ENCODE peak calls at places on chromosomes 5 and 9, in six cellular contexts. One of them, this sample, is unnamed.

GRCh38 chr5:93604119-93604963 is 21.3 kb downstream of the NR2F1 start:
- DNase-seq in SK-N-SH: peak; percentile 47
- DNase-seq in K562: no peak
- DNase-seq in HepG2: no peak
- DNase-seq in GM12878: no peak
- DNase-seq in H1: no peak
- DNase-seq in this sample: no peak

GRCh38 chr5:37886207-37886905 is 46.5 kb upstream of the GDNF start:
- DNase-seq in HepG2: no peak
- DNase-seq in GM12878: no peak
- DNase-seq in SK-N-SH: peak; percentile 8
- DNase-seq in H1: no peak
- DNase-seq in K562: no peak
- DNase-seq in this sample: no peak

GRCh38 chr5:17219006-17219422 is 1.6 kb downstream of the BASP1 start:
- DNase-seq in GM12878: no peak
- DNase-seq in HepG2: no peak
- DNase-seq in SK-N-SH: peak; percentile 76
- DNase-seq in H1: peak; percentile 79
- DNase-seq in K562: no peak
- DNase-seq in this sample: no peak

GRCh38 chr5:132674671-132675506 is 1.1 kb downstream of the IL4 start:
- DNase-seq in K562: no peak
- DNase-seq in GM12878: peak; percentile 93
- DNase-seq in HepG2: peak; percentile 24
- DNase-seq in H1: no peak
- DNase-seq in SK-N-SH: no peak
- DNase-seq in this sample: no peak

GRCh38 chr5:25119654-25120053 is 474.9 kb upstream of the CDH10 start:
- DNase-seq in K562: peak; percentile 10
- DNase-seq in SK-N-SH: peak; percentile 29
- DNase-seq in H1: no peak
- DNase-seq in HepG2: peak; percentile 1
- DNase-seq in GM12878: no peak
- DNase-seq in this sample: peak; percentile 0

GRCh38 chr5:133969654-133970324 is 1.4 kb upstream of the C5orf15 start:
- DNase-seq in H1: no peak
- DNase-seq in GM12878: peak; percentile 42
- DNase-seq in SK-N-SH: no peak
- DNase-seq in HepG2: peak; percentile 94
- DNase-seq in K562: peak; percentile 32
- DNase-seq in this sample: no peak

GRCh38 chr5:175059687-175060194 is 335.4 kb downstream of the MSX2 start:
- DNase-seq in H1: peak; percentile 86
- DNase-seq in SK-N-SH: peak; percentile 67
- DNase-seq in K562: no peak
- DNase-seq in HepG2: peak; percentile 24
- DNase-seq in GM12878: no peak
- DNase-seq in this sample: no peak

GRCh38 chr5:138466058-138466899 is 1.0 kb downstream of the EGR1 start:
- DNase-seq in H1: no peak
- DNase-seq in K562: no peak
- DNase-seq in HepG2: peak; percentile 84
- DNase-seq in SK-N-SH: peak; percentile 39
- DNase-seq in GM12878: no peak
- DNase-seq in this sample: no peak

GRCh38 chr5:102670224-102670836 is 84.8 kb upstream of the PAM start:
- DNase-seq in H1: peak; percentile 75
- DNase-seq in GM12878: no peak
- DNase-seq in SK-N-SH: peak; percentile 76
- DNase-seq in HepG2: peak; percentile 22
- DNase-seq in K562: peak; percentile 71
- DNase-seq in this sample: no peak

GRCh38 chr5:98510111-98510510 is 263.4 kb upstream of the RGMB start:
- DNase-seq in H1: no peak
- DNase-seq in HepG2: peak; percentile 0
- DNase-seq in GM12878: no peak
- DNase-seq in K562: no peak
- DNase-seq in SK-N-SH: no peak
- DNase-seq in this sample: no peak

GRCh38 chr5:124343451-124343867 is 403.0 kb downstream of the ZNF608 start:
- DNase-seq in H1: no peak
- DNase-seq in HepG2: no peak
- DNase-seq in SK-N-SH: no peak
- DNase-seq in K562: no peak
- DNase-seq in GM12878: no peak
- DNase-seq in this sample: no peak

GRCh38 chr5:124342586-124342985 is 403.9 kb downstream of the ZNF608 start:
- DNase-seq in HepG2: no peak
- DNase-seq in K562: no peak
- DNase-seq in GM12878: no peak
- DNase-seq in H1: no peak
- DNase-seq in SK-N-SH: no peak
- DNase-seq in this sample: no peak

GRCh38 chr5:124343021-124343420 is 403.4 kb downstream of the ZNF608 start:
- DNase-seq in K562: no peak
- DNase-seq in SK-N-SH: no peak
- DNase-seq in HepG2: no peak
- DNase-seq in GM12878: no peak
- DNase-seq in H1: no peak
- DNase-seq in this sample: no peak

GRCh38 chr5:124342027-124342471 is 404.4 kb downstream of the ZNF608 start:
- DNase-seq in K562: no peak
- DNase-seq in H1: no peak
- DNase-seq in SK-N-SH: no peak
- DNase-seq in HepG2: no peak
- DNase-seq in GM12878: no peak
- DNase-seq in this sample: no peak

DNA sequence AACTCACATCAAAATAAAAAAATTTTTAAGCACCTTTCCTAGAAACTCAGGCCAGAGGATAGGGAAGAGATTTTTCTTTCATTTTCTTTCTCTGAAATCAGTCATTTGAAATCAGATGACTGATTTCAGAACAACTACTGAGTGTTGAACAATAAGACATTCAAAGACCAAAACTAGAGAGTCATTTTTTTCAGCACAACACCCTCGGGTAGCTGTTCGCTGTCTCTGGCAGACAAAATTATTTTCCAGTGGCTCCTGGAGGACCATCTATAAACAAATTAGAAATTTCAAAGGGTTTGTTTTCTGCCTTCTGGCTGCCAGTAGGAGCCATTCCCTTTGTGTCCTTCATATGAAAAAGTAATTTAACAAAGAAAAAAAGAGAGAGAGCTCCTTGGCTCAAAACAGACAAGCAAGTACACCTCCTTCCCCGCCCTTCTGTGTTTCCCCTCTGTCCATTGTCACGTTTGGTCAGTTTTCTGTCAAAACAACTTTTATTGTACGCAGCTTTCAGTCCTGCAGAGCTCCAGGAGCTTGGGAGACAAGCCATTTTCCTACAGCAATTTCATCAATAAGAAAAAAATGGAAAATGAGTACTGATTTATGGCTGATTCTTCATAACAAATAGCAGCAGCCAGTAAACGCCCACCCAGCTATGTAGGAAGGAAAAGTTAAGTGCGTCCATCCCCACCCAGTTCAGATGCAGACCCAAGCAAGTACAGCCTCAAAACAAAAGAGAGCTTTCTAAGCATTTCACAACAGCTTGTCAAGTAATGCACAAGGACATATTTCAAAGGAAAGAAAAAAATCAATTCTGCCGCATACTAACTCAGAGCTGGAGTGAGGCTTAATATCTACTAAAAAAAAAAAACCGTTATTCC is 405.1 kb downstream of the ZNF608 start:
- DNase-seq in HepG2: no peak
- DNase-seq in K562: no peak
- DNase-seq in GM12878: no peak
- DNase-seq in SK-N-SH: no peak
- DNase-seq in H1: no peak
- DNase-seq in this sample: no peak
- TF ChIP-seq CTCF in HepG2: no peak
- TF ChIP-seq CTCF in K562: no peak
- TF ChIP-seq CTCF in GM12878: no peak
- TF ChIP-seq CTCF in SK-N-SH: no peak
- TF ChIP-seq CTCF in H1: no peak
- TF ChIP-seq CTCF in this sample: no peak

GRCh38 chr9:89750117-89750551 is 145.3 kb downstream of the GADD45G start:
- DNase-seq in HepG2: no peak
- DNase-seq in H1: no peak
- DNase-seq in GM12878: no peak
- DNase-seq in SK-N-SH: peak; percentile 71
- DNase-seq in K562: no peak
- DNase-seq in this sample: no peak
- TF ChIP-seq POLR2AphosphoS5 in HepG2: no peak
- TF ChIP-seq POLR2AphosphoS5 in H1: no peak
- TF ChIP-seq POLR2AphosphoS5 in GM12878: no peak
- TF ChIP-seq POLR2AphosphoS5 in SK-N-SH: no peak
- TF ChIP-seq POLR2AphosphoS5 in K562: no peak
- TF ChIP-seq POLR2AphosphoS5 in this sample: no peak

GRCh38 chr9:128007566-128008138 is 26.9 kb upstream of the EEIG1 start:
- DNase-seq in GM12878: peak; percentile 66
- DNase-seq in H1: no peak
- DNase-seq in HepG2: peak; percentile 45
- DNase-seq in SK-N-SH: peak; percentile 30
- DNase-seq in K562: peak; percentile 55
- DNase-seq in this sample: peak; percentile 86
- TF ChIP-seq GABPA in GM12878: peak; percentile 86
- TF ChIP-seq GABPA in H1: no peak
- TF ChIP-seq GABPA in HepG2: peak; percentile 77
- TF ChIP-seq GABPA in SK-N-SH: no peak
- TF ChIP-seq GABPA in K562: peak; percentile 41
- TF ChIP-seq GABPA in this sample: no peak

GRCh38 chr5:29079771-29080170 is 2041.4 kb upstream of the CDH9 start:
- DNase-seq in H1: peak; percentile 62
- DNase-seq in HepG2: no peak
- DNase-seq in K562: peak; percentile 5
- DNase-seq in GM12878: no peak
- DNase-seq in SK-N-SH: peak; percentile 5
- DNase-seq in this sample: no peak
- TF ChIP-seq CTCF in H1: peak; percentile 37
- TF ChIP-seq CTCF in HepG2: no peak
- TF ChIP-seq CTCF in K562: peak; percentile 28
- TF ChIP-seq CTCF in GM12878: no peak
- TF ChIP-seq CTCF in SK-N-SH: peak; percentile 30
- TF ChIP-seq CTCF in this sample: no peak